ENCODE peak calls at places on chromosomes 13 and 19, in four cellular contexts. C is choroid plexus epithelial cell, X is posterior vena cava, A is GM23338. K is an unnamed sample.

GRCh38 chr13:30991922-30992321 is 59.5 kb downstream of the TEX26 start:
- DNase-seq in C (no peak), X (no peak), A (no peak), K (no peak)

GRCh38 chr19:6393982-6394412 is 1.0 kb upstream of the GTF2F1 start:
- DNase-seq in C (no peak), X (no peak), A (no peak), K (no peak)

GRCh38 chr13:113119166-113119821 is 3.3 kb upstream of the F10 start:
- DNase-seq in C (no peak), X (peak; percentile 51), A (no peak), K (no peak)

GRCh38 chr19:35703343-35703742 is 1.0 kb upstream of the ZBTB32 start:
- DNase-seq in C (no peak), X (no peak), A (peak; percentile 65), K (no peak)

GRCh38 chr19:41351339-41352245 is 2.1 kb downstream of the TGFB1 start:
- DNase-seq in C (peak; percentile 55), X (peak; percentile 92), A (peak; percentile 66), K (no peak)

GRCh38 chr13:65725001-65725400 is 1505.1 kb downstream of the PCDH9 start:
- DNase-seq in C (peak; percentile 93), X (no peak), A (no peak), K (no peak)

GRCh38 chr13:50720856-50721663 is 122.4 kb downstream of the DLEU7 start:
- DNase-seq in C (no peak), X (no peak), A (no peak), K (no peak)

GRCh38 chr13:97653741-97654140 is 219.8 kb downstream of the RAP2A start:
- DNase-seq in C (no peak), X (no peak), A (no peak), K (no peak)

GRCh38 chr13:21777166-21777565 is 106.3 kb downstream of the FGF9 start:
- DNase-seq in C (no peak), X (no peak), A (no peak), K (no peak)

GRCh38 chr13:114142640-114143490 is 10.4 kb upstream of the RASA3 start:
- DNase-seq in C (no peak), X (peak; percentile 81), A (no peak), K (no peak)

GRCh38 chr19:30011051-30011578 is 69.1 kb downstream of the URI1 start:
- DNase-seq in C (peak; percentile 14), X (peak; percentile 62), A (peak; percentile 59), K (no peak)

GRCh38 chr13:42272776-42273175 is 824 bp downstream of the AKAP11 start:
- DNase-seq in C (no peak), X (no peak), A (no peak), K (no peak)